ENCODE peak calls at places on chromosomes 13 and 19, in ten cellular contexts. Q is breast epithelium, L is HL-60, S is spleen, M is Panc1, O is upper lobe of left lung, R is stomach, V is prostate gland, H is GM12878, J is GM23338. U is an unnamed sample.
A peak's percentile ranks its signal among the peaks of the same experiment; 100 is the strongest.

GRCh38 chr13:46961719-46962118 is 64.9 kb upstream of the HTR2A start:
- DNase-seq in Q (no peak), L (peak; percentile 39), S (no peak), M (no peak), O (no peak), R (no peak), V (no peak), H (peak; percentile 86), J (no peak), U (no peak)

GRCh38 chr13:85141425-85141824 is 657.8 kb downstream of the SLITRK6 start:
- DNase-seq in Q (no peak), L (no peak), S (no peak), M (no peak), O (no peak), R (no peak), V (no peak), H (no peak), J (peak; percentile 13), U (no peak)

GRCh38 chr19:29263305-29264080 is 50.5 kb upstream of the UQCRFS1 start:
- DNase-seq in Q (no peak), L (peak; percentile 38), S (no peak), M (peak; percentile 18), O (no peak), R (peak; percentile 47), V (no peak), H (no peak), J (peak; percentile 78), U (peak; percentile 49)

GRCh38 chr13:44280461-44280860 is 93.2 kb upstream of the SERP2 start:
- DNase-seq in Q (no peak), L (no peak), S (no peak), M (no peak), O (no peak), R (no peak), V (no peak), H (no peak), J (no peak), U (no peak)

GRCh38 chr19:49906879-49907564 is 10.3 kb upstream of the IL4I1 start:
- DNase-seq in Q (no peak), L (no peak), S (no peak), M (no peak), O (no peak), R (no peak), V (no peak), H (peak; percentile 85), J (no peak), U (no peak)

GRCh38 chr19:30543243-30543945 is 171.2 kb downstream of the ZNF536 start:
- DNase-seq in Q (no peak), L (no peak), S (no peak), M (no peak), O (no peak), R (no peak), V (no peak), H (no peak), J (no peak), U (no peak)

GRCh38 chr13:89695343-89696257 is 1651.9 kb upstream of the MIR17HG start:
- DNase-seq in Q (no peak), L (peak; percentile 47), S (no peak), M (peak; percentile 22), O (no peak), R (peak; percentile 39), V (no peak), H (no peak), J (peak; percentile 73), U (no peak)

GRCh38 chr19:799076-799881 is 2.0 kb downstream of the PTBP1 start:
- DNase-seq in Q (no peak), L (peak; percentile 56), S (no peak), M (no peak), O (no peak), R (no peak), V (no peak), H (no peak), J (peak; percentile 56), U (no peak)

GRCh38 chr13:62432906-62433305 is 1017.3 kb upstream of the PCDH20 start:
- DNase-seq in Q (no peak), L (no peak), S (no peak), M (no peak), O (no peak), R (no peak), V (no peak), H (no peak), J (peak; percentile 38), U (no peak)

GRCh38 chr13:36352350-36352749 is 6.2 kb upstream of the SPART start:
- DNase-seq in Q (no peak), L (no peak), S (no peak), M (no peak), O (no peak), R (no peak), V (no peak), H (no peak), J (no peak), U (no peak)

GRCh38 chr19:18408053-18408476 is 10.6 kb upstream of the LRRC25 start:
- DNase-seq in Q (no peak), L (peak; percentile 49), S (peak; percentile 84), M (no peak), O (peak; percentile 77), R (peak; percentile 74), V (no peak), H (peak; percentile 87), J (peak; percentile 81), U (no peak)

GRCh38 chr19:15432018-15432494 is 13.3 kb upstream of the AKAP8L start:
- DNase-seq in Q (no peak), L (no peak), S (peak; percentile 84), M (no peak), O (no peak), R (no peak), V (no peak), H (no peak), J (peak; percentile 41), U (no peak)

GRCh38 chr19:6707658-6708018 is 12.8 kb downstream of the C3 start:
- DNase-seq in Q (no peak), L (no peak), S (peak; percentile 67), M (no peak), O (no peak), R (no peak), V (no peak), H (no peak), J (no peak), U (no peak)

GRCh38 chr19:10497371-10497770 is 5.8 kb downstream of the KEAP1 start:
- DNase-seq in Q (no peak), L (no peak), S (no peak), M (no peak), O (no peak), R (no peak), V (no peak), H (no peak), J (no peak), U (no peak)

GRCh38 chr13:89401209-89401810 is 1730.1 kb downstream of the SLITRK5 start:
- DNase-seq in Q (no peak), L (peak; percentile 43), S (no peak), M (no peak), O (no peak), R (no peak), V (no peak), H (no peak), J (peak; percentile 4), U (no peak)

GRCh38 chr13:48653074-48654054 is at the start of gene CYSLTR2:
- DNase-seq in Q (no peak), L (peak; percentile 50), S (no peak), M (no peak), O (no peak), R (no peak), V (no peak), H (peak; percentile 35), J (peak; percentile 52), U (no peak)
- H3K27ac ChIP-seq in Q (no peak within 1 kb of the TSS), L (peak within 1 kb of the TSS; percentile 48), S (peak within 1 kb of the TSS; percentile 81), M (no peak within 1 kb of the TSS), O (no peak within 1 kb of the TSS), R (no peak within 1 kb of the TSS), V (no peak within 1 kb of the TSS), H (no peak within 1 kb of the TSS), J (no peak within 1 kb of the TSS), U (no peak within 1 kb of the TSS)

GRCh38 chr19:47461876-47462275 is 9.8 kb downstream of the SLC8A2 start:
- DNase-seq in Q (no peak), L (no peak), S (no peak), M (no peak), O (no peak), R (no peak), V (no peak), H (no peak), J (no peak), U (no peak)
- TF ChIP-seq POLR2AphosphoS5 in Q (no peak), L (no peak), S (no peak), M (no peak), O (no peak), R (no peak), V (no peak), H (no peak), J (no peak), U (no peak)

DNA sequence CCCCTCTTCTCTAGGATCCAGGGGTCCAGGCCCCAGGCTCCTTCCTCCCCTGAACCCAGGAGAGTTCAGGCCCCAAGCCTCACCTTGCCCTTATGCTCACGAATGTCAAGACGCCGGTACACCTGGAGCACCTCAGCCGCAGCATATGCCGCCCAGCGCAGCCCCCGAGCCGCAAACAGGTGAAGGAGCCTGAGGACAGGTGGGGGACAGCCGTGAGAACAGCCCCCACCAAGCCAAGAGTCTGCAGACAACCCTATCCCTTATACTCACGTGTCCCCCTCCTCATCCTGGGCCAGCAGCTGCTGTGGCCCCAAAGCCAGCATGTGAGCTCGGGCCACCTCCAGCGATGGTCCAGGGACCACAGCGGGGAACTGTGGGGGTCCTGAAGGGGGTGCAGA is 3.7 kb downstream of the NFKBID start:
- DNase-seq in Q (no peak), L (no peak), S (no peak), M (no peak), O (no peak), R (no peak), V (no peak), H (no peak), J (no peak), U (no peak)
- H3K4me3 ChIP-seq in Q (no peak overlapping the region), L (no peak overlapping the region), S (no peak overlapping the region), M (no peak overlapping the region), O (no peak overlapping the region), R (no peak overlapping the region), V (no peak overlapping the region), H (peak overlapping the region; percentile 96), J (no peak overlapping the region), U (no peak overlapping the region)

GRCh38 chr19:32828643-32829344 is 40.8 kb downstream of the SLC7A9 start:
- DNase-seq in Q (no peak), L (no peak), S (no peak), M (no peak), O (no peak), R (no peak), V (no peak), H (no peak), J (no peak), U (no peak)

GRCh38 chr19:32830231-32831014 is 39.1 kb downstream of the SLC7A9 start:
- DNase-seq in Q (no peak), L (no peak), S (no peak), M (no peak), O (no peak), R (no peak), V (no peak), H (no peak), J (no peak), U (no peak)

GRCh38 chr19:32824906-32825608 is 44.5 kb downstream of the SLC7A9 start:
- DNase-seq in Q (no peak), L (no peak), S (no peak), M (no peak), O (no peak), R (no peak), V (no peak), H (no peak), J (no peak), U (no peak)

GRCh38 chr19:32829345-32829896 is 40.1 kb downstream of the SLC7A9 start:
- DNase-seq in Q (no peak), L (no peak), S (no peak), M (no peak), O (no peak), R (no peak), V (no peak), H (no peak), J (no peak), U (no peak)

GRCh38 chr19:32828139-32828538 is 41.4 kb downstream of the SLC7A9 start:
- DNase-seq in Q (no peak), L (no peak), S (no peak), M (no peak), O (no peak), R (no peak), V (no peak), H (no peak), J (peak; percentile 35), U (no peak)
- H3K27ac ChIP-seq in Q (no peak overlapping the region), L (no peak overlapping the region), S (no peak overlapping the region), M (no peak overlapping the region), O (no peak overlapping the region), R (no peak overlapping the region), V (no peak overlapping the region), H (no peak overlapping the region), J (no peak overlapping the region), U (no peak overlapping the region)